ENCODE peak calls at places on chromosomes 1 and 21, in four cellular contexts. One of them, this sample, is unnamed.

GRCh38 chr1:77412794-77413530 is 131.1 kb downstream of the AK5 start:
- DNase-seq in NCI-H1105: no peak
- DNase-seq in hepatic stellate cell: no peak
- DNase-seq in colonic mucosa: no peak
- DNase-seq in this sample: no peak

GRCh38 chr1:156525856-156526479 is 25.4 kb upstream of the MEF2D start:
- DNase-seq in hepatic stellate cell: no peak
- DNase-seq in NCI-H1105: no peak
- DNase-seq in colonic mucosa: no peak
- DNase-seq in this sample: no peak

GRCh38 chr1:204791453-204792366 is 79.0 kb upstream of the NFASC start:
- DNase-seq in hepatic stellate cell: peak; percentile 41
- DNase-seq in colonic mucosa: peak; percentile 80
- DNase-seq in NCI-H1105: peak; percentile 43
- DNase-seq in this sample: peak; percentile 67

GRCh38 chr1:183580281-183580682 is 10.0 kb downstream of the NCF2 start:
- DNase-seq in NCI-H1105: no peak
- DNase-seq in hepatic stellate cell: no peak
- DNase-seq in colonic mucosa: no peak
- DNase-seq in this sample: no peak

GRCh38 chr1:24441996-24442668 is 26.5 kb downstream of the NIPAL3 start:
- DNase-seq in hepatic stellate cell: no peak
- DNase-seq in NCI-H1105: no peak
- DNase-seq in colonic mucosa: no peak
- DNase-seq in this sample: no peak

GRCh38 chr21:40299441-40299840 is 432.2 kb downstream of the PCP4 start:
- DNase-seq in colonic mucosa: no peak
- DNase-seq in NCI-H1105: no peak
- DNase-seq in hepatic stellate cell: no peak
- DNase-seq in this sample: no peak

GRCh38 chr1:190178827-190179226 is 298.8 kb downstream of the BRINP3 start:
- DNase-seq in colonic mucosa: no peak
- DNase-seq in hepatic stellate cell: no peak
- DNase-seq in NCI-H1105: no peak
- DNase-seq in this sample: no peak

GRCh38 chr21:42694751-42695150 is 41.3 kb downstream of the PDE9A start:
- DNase-seq in NCI-H1105: no peak
- DNase-seq in hepatic stellate cell: no peak
- DNase-seq in colonic mucosa: no peak
- DNase-seq in this sample: no peak

GRCh38 chr1:70468180-70468579 is 57.1 kb downstream of the CTH start:
- DNase-seq in colonic mucosa: no peak
- DNase-seq in NCI-H1105: no peak
- DNase-seq in hepatic stellate cell: no peak
- DNase-seq in this sample: no peak

GRCh38 chr21:16488042-16488441 is 758.3 kb downstream of the USP25 start:
- DNase-seq in colonic mucosa: no peak
- DNase-seq in hepatic stellate cell: no peak
- DNase-seq in NCI-H1105: no peak
- DNase-seq in this sample: no peak

GRCh38 chr1:156033011-156033410 is 12.3 kb upstream of the SSR2 start:
- DNase-seq in hepatic stellate cell: peak; percentile 43
- DNase-seq in colonic mucosa: no peak
- DNase-seq in NCI-H1105: no peak
- DNase-seq in this sample: no peak

GRCh38 chr1:173527151-173527826 is 50.2 kb downstream of the PRDX6 start:
- DNase-seq in colonic mucosa: no peak
- DNase-seq in NCI-H1105: peak; percentile 35
- DNase-seq in hepatic stellate cell: no peak
- DNase-seq in this sample: no peak

GRCh38 chr1:93411000-93411399 is 36.9 kb upstream of the FNBP1L start:
- DNase-seq in NCI-H1105: no peak
- DNase-seq in colonic mucosa: no peak
- DNase-seq in hepatic stellate cell: no peak
- DNase-seq in this sample: no peak

GRCh38 chr1:178706467-178706866 is 18.6 kb upstream of the RALGPS2 start:
- DNase-seq in NCI-H1105: no peak
- DNase-seq in hepatic stellate cell: no peak
- DNase-seq in colonic mucosa: no peak
- DNase-seq in this sample: no peak

GRCh38 chr21:43699933-43700599 is 18.9 kb upstream of the PDXK start:
- DNase-seq in colonic mucosa: no peak
- DNase-seq in hepatic stellate cell: no peak
- DNase-seq in NCI-H1105: no peak
- DNase-seq in this sample: no peak

GRCh38 chr1:209769171-209769904 is 13.5 kb downstream of the TRAF3IP3 start:
- DNase-seq in colonic mucosa: peak; percentile 54
- DNase-seq in hepatic stellate cell: peak; percentile 90
- DNase-seq in NCI-H1105: no peak
- DNase-seq in this sample: peak; percentile 39

GRCh38 chr1:154714638-154715037 is 106.7 kb upstream of the ADAR start:
- DNase-seq in hepatic stellate cell: peak; percentile 21
- DNase-seq in colonic mucosa: no peak
- DNase-seq in NCI-H1105: no peak
- DNase-seq in this sample: no peak

GRCh38 chr1:227777156-227777555 is 38.3 kb upstream of the PRSS38 start:
- DNase-seq in colonic mucosa: no peak
- DNase-seq in hepatic stellate cell: no peak
- DNase-seq in NCI-H1105: no peak
- DNase-seq in this sample: no peak

GRCh38 chr1:19140465-19140864 is 69.6 kb downstream of the UBR4 start:
- DNase-seq in NCI-H1105: no peak
- DNase-seq in hepatic stellate cell: no peak
- DNase-seq in colonic mucosa: peak; percentile 73
- DNase-seq in this sample: no peak